ENCODE peak calls at places on chromosome X, in four cellular contexts. P, T, R and Y are unnamed samples.

GRCh38 chrX:150610446-150610845 is 42.0 kb downstream of the MTM1 start:
- DNase-seq in P (no peak), T (no peak), R (no peak), Y (no peak)

GRCh38 chrX:31449975-31450374 is 378.1 kb upstream of the FTHL17 start:
- DNase-seq in T (no peak), P (no peak), R (no peak), Y (no peak)

GRCh38 chrX:134431894-134432293 is 28.1 kb upstream of the HPRT1 start:
- DNase-seq in P (no peak), R (no peak), T (peak; percentile 54), Y (peak; percentile 55)

GRCh38 chrX:114959729-114960128 is 57.7 kb downstream of the IL13RA2 start:
- DNase-seq in R (peak; percentile 19), T (no peak), P (no peak), Y (no peak)

GRCh38 chrX:68832101-68832416 is 3.2 kb downstream of the EFNB1 start:
- DNase-seq in R (peak; percentile 67), T (peak; percentile 70), P (no peak), Y (no peak)

GRCh38 chrX:352582-353314 is 34.0 kb downstream of the PPP2R3B start:
- DNase-seq in T (no peak), P (no peak), R (no peak), Y (no peak)

GRCh38 chrX:131895002-131895401 is 128.1 kb upstream of the STK26 start:
- DNase-seq in T (no peak), R (no peak), P (no peak), Y (peak; percentile 64)

GRCh38 chrX:49230500-49231232 is 2.5 kb downstream of the CACNA1F start:
- DNase-seq in T (no peak), P (peak; percentile 9), R (peak; percentile 55), Y (peak; percentile 50)

GRCh38 chrX:132181364-132181763 is 37.9 kb downstream of the RAP2C start:
- DNase-seq in R (no peak), T (no peak), P (no peak), Y (peak; percentile 84)

GRCh38 chrX:21723814-21724213 is 34.1 kb downstream of the SMPX start:
- DNase-seq in R (no peak), P (no peak), T (no peak), Y (no peak)

GRCh38 chrX:93874554-93874953 is 200.5 kb downstream of the FAM133A start:
- DNase-seq in R (peak; percentile 72), P (peak; percentile 1), T (no peak), Y (no peak)

GRCh38 chrX:150688911-150689451 is 4.2 kb upstream of the MTMR1 start:
- DNase-seq in R (peak; percentile 22), T (peak; percentile 39), P (peak; percentile 29), Y (peak; percentile 100)

GRCh38 chrX:41333744-41333993 is 293 bp upstream of the DDX3X start:
- DNase-seq in T (no peak), R (peak; percentile 81), P (peak; percentile 75), Y (peak; percentile 63)

GRCh38 chrX:9885150-9885549 is 82.0 kb upstream of the CLDN34 start:
- DNase-seq in R (peak; percentile 56), P (peak; percentile 30), T (peak; percentile 85), Y (peak; percentile 46)

GRCh38 chrX:110665636-110666035 is 130.0 kb downstream of the CHRDL1 start:
- DNase-seq in R (peak; percentile 54), T (no peak), P (peak; percentile 7), Y (peak; percentile 38)

GRCh38 chrX:74422576-74423288 is 1.4 kb downstream of the SLC16A2 start:
- DNase-seq in P (peak; percentile 4), R (peak; percentile 74), T (peak; percentile 7), Y (no peak)

GRCh38 chrX:39859991-39860861 is 237.5 kb downstream of the BCOR start:
- DNase-seq in R (peak; percentile 65), P (no peak), T (peak; percentile 81), Y (no peak)

GRCh38 chrX:130121505-130121800 is 11.2 kb upstream of the ELF4 start:
- DNase-seq in P (no peak), R (no peak), T (no peak), Y (no peak)

GRCh38 chrX:79138658-79139241 is 5.7 kb upstream of the GPR174 start:
- DNase-seq in P (no peak), R (no peak), T (no peak), Y (no peak)

GRCh38 chrX:15874672-15875071 is 20.1 kb upstream of the AP1S2 start:
- DNase-seq in P (no peak), T (no peak), R (no peak), Y (no peak)

GRCh38 chrX:13345037-13345436 is 25.2 kb upstream of the ATXN3L start:
- DNase-seq in P (no peak), R (no peak), T (no peak), Y (no peak)

GRCh38 chrX:13339607-13340006 is 19.8 kb upstream of the ATXN3L start:
- DNase-seq in P (no peak), R (no peak), T (no peak), Y (no peak)

GRCh38 chrX:13338985-13339384 is 19.1 kb upstream of the ATXN3L start:
- DNase-seq in T (no peak), R (no peak), P (no peak), Y (no peak)

GRCh38 chrX:13341491-13342101 is 21.7 kb upstream of the ATXN3L start:
- DNase-seq in T (peak; percentile 59), P (no peak), R (no peak), Y (no peak)

DNA sequence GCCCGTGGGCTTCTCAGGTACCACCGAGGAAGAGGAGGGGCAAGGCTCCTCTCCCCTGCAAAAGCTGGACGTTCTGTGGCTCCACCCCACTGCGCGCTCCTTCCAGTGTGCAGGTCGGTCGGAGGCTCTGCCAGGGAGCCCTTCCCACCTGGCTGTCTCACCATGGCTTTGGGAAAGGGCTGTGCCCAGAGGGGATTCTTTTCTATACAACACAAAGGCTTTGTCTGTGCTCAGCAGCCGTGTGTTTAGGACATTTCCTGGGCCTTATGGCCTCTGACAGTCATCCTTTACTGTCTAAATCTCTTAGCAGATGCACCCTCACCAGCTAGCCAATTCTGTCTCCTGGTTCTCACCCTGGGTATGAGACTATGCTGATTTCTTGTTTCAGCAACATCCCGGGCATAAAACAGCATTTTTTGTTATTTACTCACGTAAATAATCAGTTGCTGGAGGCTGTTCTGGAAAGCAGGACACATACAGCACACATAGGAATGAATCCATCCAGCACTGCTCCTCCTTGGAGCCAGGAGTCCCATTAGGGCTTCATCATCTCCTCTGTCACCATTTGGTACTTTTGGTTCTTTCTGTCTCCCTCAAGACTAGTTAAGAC is 20.4 kb upstream of the ATXN3L start:
- DNase-seq in R (no peak), T (no peak), P (no peak), Y (no peak)
- H3K27ac ChIP-seq in R (no peak overlapping the region), T (peak overlapping the region; percentile 90), P (no peak overlapping the region), Y (no peak overlapping the region)

DNA sequence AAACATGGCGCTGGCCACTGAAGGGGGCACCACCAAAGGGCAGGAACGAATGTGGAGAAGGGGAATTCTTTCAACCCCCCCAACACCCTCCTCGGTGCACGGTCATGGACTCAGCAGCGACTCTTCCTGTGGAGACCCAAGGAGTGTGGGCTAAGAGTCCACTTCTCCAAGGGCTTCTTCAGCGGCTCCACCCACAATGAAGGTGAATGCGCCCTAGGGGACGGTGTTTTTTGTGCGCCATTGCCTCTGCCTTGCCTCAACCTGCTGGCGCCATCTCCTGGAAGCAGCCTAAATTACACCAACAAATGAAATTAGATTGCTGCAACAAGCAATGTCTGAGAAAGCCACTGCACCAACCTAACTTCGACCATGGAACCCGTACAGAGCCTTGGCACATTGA is 169.2 kb upstream of the MAGEB18 start:
- DNase-seq in T (peak; percentile 33), R (peak; percentile 27), P (peak; percentile 0), Y (no peak)
- H3K4me3 ChIP-seq in T (no peak overlapping the region), R (no peak overlapping the region), P (no peak overlapping the region), Y (no peak overlapping the region)

DNA sequence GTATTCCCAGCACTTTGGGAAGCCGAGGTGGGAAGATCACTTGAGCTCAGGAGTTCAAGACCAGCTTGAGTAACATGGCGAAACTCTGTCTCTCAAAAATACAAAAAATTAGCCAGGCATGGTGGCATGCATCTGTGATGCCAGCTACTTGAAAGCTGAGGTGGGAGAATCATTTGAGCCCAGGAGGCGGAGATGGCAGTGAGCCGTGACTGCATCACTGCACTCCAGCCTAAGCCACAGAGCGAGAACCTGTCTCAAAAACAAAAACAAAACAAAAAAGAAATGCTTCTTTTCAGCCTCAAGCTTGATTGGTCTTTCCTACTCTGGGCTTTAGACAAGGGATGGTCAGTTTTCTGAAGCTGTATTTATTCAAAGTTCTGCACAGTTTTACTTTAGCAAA is 15.8 kb upstream of the DHRSX start:
- DNase-seq in T (no peak), P (no peak), R (no peak), Y (no peak)
- H2AFZ ChIP-seq in T (no peak overlapping the region), P (no peak overlapping the region), R (no peak overlapping the region), Y (no peak overlapping the region)

GRCh38 chrX:19698125-19698524 is 182.8 kb upstream of the MAP3K15 start:
- DNase-seq in R (no peak), T (no peak), P (no peak), Y (no peak)
- H3K27ac ChIP-seq in R (no peak overlapping the region), T (no peak overlapping the region), P (no peak overlapping the region), Y (peak overlapping the region; percentile 68)

GRCh38 chrX:71909956-71910355 is 689 bp upstream of the NHSL2 start:
- DNase-seq in T (no peak), P (no peak), R (peak; percentile 28), Y (no peak)
- H3K4me3 ChIP-seq in T (no peak overlapping the region), P (no peak overlapping the region), R (peak overlapping the region; percentile 16), Y (no peak overlapping the region)

DNA sequence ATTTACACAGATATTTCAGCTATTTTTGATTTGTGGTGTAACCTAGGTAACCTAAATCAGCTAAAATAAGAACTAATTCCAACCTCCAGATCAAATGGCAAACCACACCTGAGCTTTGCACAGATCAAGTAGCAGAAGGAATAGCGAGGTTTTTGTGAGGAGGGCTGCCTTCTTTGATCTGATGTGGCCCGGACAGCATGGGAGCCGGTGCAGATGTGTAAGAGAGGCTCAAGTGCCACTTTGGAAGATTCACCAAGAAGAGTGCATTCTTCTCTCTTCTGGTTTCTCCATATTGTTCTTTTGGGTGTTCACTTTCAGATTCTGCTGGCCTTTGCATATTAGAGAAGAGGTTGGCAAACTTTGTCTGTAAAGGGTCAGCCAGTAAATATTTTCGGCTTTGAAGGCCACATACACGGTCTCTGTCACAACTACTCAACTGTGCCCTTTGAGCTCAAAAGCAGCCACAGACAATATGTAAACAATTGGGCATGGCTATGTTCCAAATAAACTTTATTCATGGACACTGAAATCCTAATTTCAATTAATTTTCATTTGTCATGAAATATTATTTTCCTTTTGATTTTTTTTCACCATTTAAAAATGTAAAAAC is 78.9 kb upstream of the FAM9C start:
- DNase-seq in R (no peak), T (no peak), P (peak; percentile 75), Y (no peak)
- H2AFZ ChIP-seq in R (no peak overlapping the region), T (peak overlapping the region; percentile 24), P (no peak overlapping the region), Y (no peak overlapping the region)

GRCh38 chrX:65463550-65463949 is 71.0 kb downstream of the LAS1L start:
- DNase-seq in T (no peak), R (no peak), P (no peak), Y (no peak)
- H3K27ac ChIP-seq in T (no peak overlapping the region), R (no peak overlapping the region), P (no peak overlapping the region), Y (no peak overlapping the region)